ENCODE peak calls at places on chromosomes 12 and 14, in four cellular contexts. One of them, this sample, is unnamed.

GRCh38 chr12:64821116-64821630 is 3.3 kb upstream of the TBC1D30 start:
- DNase-seq in IMR-90: no peak
- DNase-seq in K562: no peak
- DNase-seq in A549: no peak
- DNase-seq in this sample: no peak

GRCh38 chr12:103960567-103961227 is 5.0 kb upstream of the TDG start:
- DNase-seq in IMR-90: no peak
- DNase-seq in K562: peak; percentile 76
- DNase-seq in A549: no peak
- DNase-seq in this sample: no peak

GRCh38 chr12:105060715-105061378 is 23.4 kb downstream of the ALDH1L2 start:
- DNase-seq in IMR-90: no peak
- DNase-seq in K562: no peak
- DNase-seq in A549: no peak
- DNase-seq in this sample: peak; percentile 25

GRCh38 chr12:74043343-74043742 is 494.3 kb upstream of the ATXN7L3B start:
- DNase-seq in K562: no peak
- DNase-seq in IMR-90: no peak
- DNase-seq in A549: peak; percentile 69
- DNase-seq in this sample: no peak

GRCh38 chr14:104353921-104354701 is 215.7 kb downstream of the KIF26A start:
- DNase-seq in K562: no peak
- DNase-seq in A549: no peak
- DNase-seq in IMR-90: no peak
- DNase-seq in this sample: no peak

GRCh38 chr14:24366375-24366663 is 1.7 kb upstream of the NFATC4 start:
- DNase-seq in IMR-90: no peak
- DNase-seq in A549: no peak
- DNase-seq in K562: no peak
- DNase-seq in this sample: no peak

GRCh38 chr14:61482348-61483206 is 161.2 kb downstream of the PRKCH start:
- DNase-seq in K562: no peak
- DNase-seq in IMR-90: no peak
- DNase-seq in A549: no peak
- DNase-seq in this sample: no peak

GRCh38 chr12:42097971-42098370 is 46.7 kb downstream of the GXYLT1 start:
- DNase-seq in IMR-90: no peak
- DNase-seq in K562: peak; percentile 43
- DNase-seq in A549: no peak
- DNase-seq in this sample: no peak

GRCh38 chr14:77912754-77913556 is 113.0 kb downstream of the ADCK1 start:
- DNase-seq in K562: no peak
- DNase-seq in IMR-90: no peak
- DNase-seq in A549: no peak
- DNase-seq in this sample: no peak

GRCh38 chr12:119695034-119695433 is 27.1 kb downstream of the PRKAB1 start:
- DNase-seq in IMR-90: no peak
- DNase-seq in K562: peak; percentile 33
- DNase-seq in A549: peak; percentile 21
- DNase-seq in this sample: peak; percentile 23

GRCh38 chr12:33438025-33438772 is 1.4 kb downstream of the SYT10 start:
- DNase-seq in IMR-90: no peak
- DNase-seq in A549: no peak
- DNase-seq in K562: peak; percentile 40
- DNase-seq in this sample: no peak

GRCh38 chr12:112496493-112496892 is 77.7 kb downstream of the PTPN11 start:
- DNase-seq in A549: no peak
- DNase-seq in IMR-90: no peak
- DNase-seq in K562: no peak
- DNase-seq in this sample: no peak

GRCh38 chr14:99674776-99675175 is 9.3 kb upstream of the CYP46A1 start:
- DNase-seq in IMR-90: no peak
- DNase-seq in A549: no peak
- DNase-seq in K562: no peak
- DNase-seq in this sample: no peak

GRCh38 chr12:82685721-82686222 is 934 bp upstream of the TMTC2 start:
- DNase-seq in IMR-90: peak; percentile 86
- DNase-seq in K562: peak; percentile 86
- DNase-seq in A549: peak; percentile 80
- DNase-seq in this sample: peak; percentile 88

GRCh38 chr14:98227000-98227726 is 1044.8 kb downstream of the BCL11B start:
- DNase-seq in A549: no peak
- DNase-seq in IMR-90: no peak
- DNase-seq in K562: no peak
- DNase-seq in this sample: no peak

GRCh38 chr12:68888243-68888642 is 44.7 kb downstream of the CPM start:
- DNase-seq in K562: no peak
- DNase-seq in A549: no peak
- DNase-seq in IMR-90: no peak
- DNase-seq in this sample: no peak

GRCh38 chr14:89702151-89702936 is 252.2 kb downstream of the EFCAB11 start:
- DNase-seq in IMR-90: peak; percentile 67
- DNase-seq in K562: no peak
- DNase-seq in A549: no peak
- DNase-seq in this sample: no peak

GRCh38 chr14:89701079-89702043 is 253.2 kb downstream of the EFCAB11 start:
- DNase-seq in A549: peak; percentile 59
- DNase-seq in IMR-90: peak; percentile 62
- DNase-seq in K562: peak; percentile 71
- DNase-seq in this sample: peak; percentile 34

GRCh38 chr14:89708982-89709381 is 245.5 kb downstream of the EFCAB11 start:
- DNase-seq in IMR-90: no peak
- DNase-seq in K562: no peak
- DNase-seq in A549: no peak
- DNase-seq in this sample: no peak

DNA sequence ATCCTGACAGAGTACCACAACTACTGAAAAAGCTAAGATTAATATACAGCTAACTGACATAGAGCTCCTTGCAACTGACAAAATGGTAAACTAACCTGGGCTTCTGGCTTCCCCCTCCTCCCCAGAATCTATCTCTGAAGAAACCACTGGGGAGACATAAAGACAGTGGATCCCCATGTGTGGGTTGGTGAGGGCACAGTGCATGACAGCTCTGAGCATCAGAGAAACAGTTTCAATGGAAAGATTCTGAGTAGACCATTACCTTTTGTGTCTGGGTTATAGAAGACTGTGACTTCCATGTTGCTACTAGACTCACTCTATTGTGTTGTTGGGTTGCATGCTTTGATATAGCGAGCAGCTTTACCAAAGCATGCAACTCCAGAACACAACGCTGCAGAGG is 247.4 kb downstream of the EFCAB11 start:
- DNase-seq in IMR-90: no peak
- DNase-seq in A549: no peak
- DNase-seq in K562: no peak
- DNase-seq in this sample: no peak
- TF ChIP-seq MAZ in IMR-90: no peak
- TF ChIP-seq MAZ in A549: no peak
- TF ChIP-seq MAZ in K562: no peak
- TF ChIP-seq MAZ in this sample: no peak

DNA sequence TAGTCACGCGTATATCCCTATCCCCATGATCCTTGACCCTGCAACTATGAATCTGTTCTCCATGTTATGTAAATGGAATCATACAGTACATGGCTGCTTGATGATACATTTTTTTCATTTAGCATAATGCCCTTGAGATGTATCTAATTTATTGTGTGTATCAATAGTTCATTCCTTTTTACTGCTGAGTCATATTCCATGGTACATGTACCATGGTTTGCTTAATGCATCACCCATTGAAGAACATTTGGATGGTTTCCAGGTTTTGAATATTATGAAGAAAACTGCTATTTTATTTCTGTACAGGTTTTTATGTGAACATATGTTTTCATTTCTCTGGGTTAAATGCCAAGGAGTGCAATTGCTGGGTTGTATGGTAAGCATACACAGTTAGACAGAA is 4.0 kb upstream of the RNASE10 start:
- DNase-seq in A549: no peak
- DNase-seq in K562: no peak
- DNase-seq in IMR-90: peak; percentile 25
- DNase-seq in this sample: no peak
- TF ChIP-seq MAZ in A549: no peak
- TF ChIP-seq MAZ in K562: no peak
- TF ChIP-seq MAZ in IMR-90: no peak
- TF ChIP-seq MAZ in this sample: no peak

GRCh38 chr12:47711448-47711847 is 5.6 kb upstream of the RPAP3 start:
- DNase-seq in IMR-90: no peak
- DNase-seq in A549: no peak
- DNase-seq in K562: no peak
- DNase-seq in this sample: no peak
- TF ChIP-seq MAZ in IMR-90: no peak
- TF ChIP-seq MAZ in A549: no peak
- TF ChIP-seq MAZ in K562: no peak
- TF ChIP-seq MAZ in this sample: no peak

GRCh38 chr12:54304187-54304810 is 3.5 kb upstream of the NFE2 start:
- DNase-seq in A549: no peak
- DNase-seq in K562: peak; percentile 99
- DNase-seq in IMR-90: no peak
- DNase-seq in this sample: peak; percentile 85
- TF ChIP-seq MAZ in A549: no peak
- TF ChIP-seq MAZ in K562: peak; percentile 99
- TF ChIP-seq MAZ in IMR-90: peak; percentile 25
- TF ChIP-seq MAZ in this sample: peak; percentile 82

GRCh38 chr12:18483723-18484325 is 222.5 kb downstream of the PIK3C2G start:
- DNase-seq in A549: no peak
- DNase-seq in K562: no peak
- DNase-seq in IMR-90: no peak
- DNase-seq in this sample: no peak
- TF ChIP-seq MAZ in A549: no peak
- TF ChIP-seq MAZ in K562: no peak
- TF ChIP-seq MAZ in IMR-90: no peak
- TF ChIP-seq MAZ in this sample: no peak

GRCh38 chr12:92077530-92077929 is 68.1 kb downstream of the BTG1 start:
- DNase-seq in A549: no peak
- DNase-seq in IMR-90: no peak
- DNase-seq in K562: no peak
- DNase-seq in this sample: no peak

GRCh38 chr12:92078167-92079053 is 67.2 kb downstream of the BTG1 start:
- DNase-seq in K562: peak; percentile 83
- DNase-seq in IMR-90: peak; percentile 96
- DNase-seq in A549: peak; percentile 60
- DNase-seq in this sample: no peak

GRCh38 chr12:92085040-92085439 is 60.6 kb downstream of the BTG1 start:
- DNase-seq in K562: no peak
- DNase-seq in A549: no peak
- DNase-seq in IMR-90: peak; percentile 34
- DNase-seq in this sample: no peak

GRCh38 chr12:92079054-92079385 is 66.6 kb downstream of the BTG1 start:
- DNase-seq in K562: no peak
- DNase-seq in IMR-90: no peak
- DNase-seq in A549: no peak
- DNase-seq in this sample: no peak

GRCh38 chr12:92080390-92081285 is 65.0 kb downstream of the BTG1 start:
- DNase-seq in A549: peak; percentile 66
- DNase-seq in IMR-90: peak; percentile 90
- DNase-seq in K562: no peak
- DNase-seq in this sample: no peak
- TF ChIP-seq MAZ in A549: no peak
- TF ChIP-seq MAZ in IMR-90: no peak
- TF ChIP-seq MAZ in K562: no peak
- TF ChIP-seq MAZ in this sample: no peak